ENCODE peak calls at places on chromosome 6, in nine cellular contexts. H, P, C, I, T, J, F, O and A are unnamed samples.

GRCh38 chr6:142367501-142368018 is 65.8 kb downstream of the ADGRG6 start:
- DNase-seq in O (peak), P (no peak), C (no peak), I (no peak), J (no peak), F (no peak), T (no peak), H (peak), A (no peak)

GRCh38 chr6:37309059-37309458 is 44.7 kb upstream of the RNF8 start:
- DNase-seq in T (no peak), J (no peak), O (no peak), I (no peak), P (no peak), F (no peak), H (no peak), C (no peak), A (peak)

GRCh38 chr6:47456536-47456975 is 21.0 kb upstream of the CD2AP start:
- DNase-seq in I (no peak), P (no peak), C (no peak), T (no peak), J (no peak), H (no peak), F (no peak), O (no peak), A (no peak)

GRCh38 chr6:157096522-157096921 is 226.8 kb downstream of the TMEM242 start:
- DNase-seq in H (no peak), O (no peak), P (no peak), C (no peak), F (no peak), T (no peak), J (peak), I (no peak), A (no peak)

GRCh38 chr6:43502666-43503065 is 7.5 kb downstream of the LRRC73 start:
- DNase-seq in I (no peak), T (no peak), P (no peak), F (no peak), O (no peak), C (no peak), H (no peak), J (no peak), A (no peak)

GRCh38 chr6:130381459-130382380 is 15.9 kb downstream of the TMEM200A start:
- DNase-seq in J (no peak), F (no peak), P (no peak), H (no peak), I (no peak), O (no peak), C (no peak), T (no peak), A (no peak)

GRCh38 chr6:14193524-14193923 is 76.0 kb downstream of the CD83 start:
- DNase-seq in J (no peak), F (no peak), T (no peak), P (no peak), I (no peak), C (no peak), H (no peak), O (no peak), A (no peak)

GRCh38 chr6:40825085-40825484 is 213.9 kb downstream of the UNC5CL start:
- DNase-seq in O (no peak), P (no peak), F (no peak), I (no peak), T (no peak), C (no peak), H (no peak), J (no peak), A (no peak)

GRCh38 chr6:137044366-137045220 is at the start of gene IL20RA:
- DNase-seq in C (peak), T (no peak), J (peak), P (no peak), F (peak), H (no peak), I (peak), O (peak), A (peak)

GRCh38 chr6:132490024-132490423 is 22.9 kb downstream of the STX7 start:
- DNase-seq in H (no peak), C (no peak), F (no peak), T (no peak), I (peak), J (no peak), P (no peak), O (no peak), A (no peak)

GRCh38 chr6:68317366-68317765 is 317.7 kb upstream of the ADGRB3 start:
- DNase-seq in I (no peak), H (no peak), O (no peak), C (no peak), T (no peak), P (no peak), J (no peak), F (no peak), A (no peak)

GRCh38 chr6:157898169-157898568 is 75.1 kb downstream of the SNX9 start:
- DNase-seq in C (no peak), P (no peak), H (no peak), F (no peak), J (no peak), I (no peak), O (no peak), T (no peak), A (peak)

GRCh38 chr6:158232445-158233213 is 64.5 kb downstream of the GTF2H5 start:
- DNase-seq in I (peak), P (peak), F (peak), H (peak), O (peak), T (peak), C (peak), J (peak), A (peak)

GRCh38 chr6:3418521-3419060 is 38.3 kb downstream of the SLC22A23 start:
- DNase-seq in T (no peak), P (peak), J (peak), F (no peak), O (no peak), I (no peak), C (no peak), H (no peak), A (peak)

GRCh38 chr6:71489736-71490135 is 201.1 kb downstream of the OGFRL1 start:
- DNase-seq in T (peak), O (no peak), P (peak), H (peak), F (no peak), C (no peak), I (no peak), J (no peak), A (no peak)

GRCh38 chr6:147204060-147204785 is at the start of gene STXBP5:
- DNase-seq in F (peak), J (peak), H (peak), I (peak), C (peak), O (peak), P (peak), T (no peak), A (peak)

GRCh38 chr6:32084780-32085179 is 24.4 kb downstream of the TNXB start:
- DNase-seq in T (no peak), J (no peak), F (no peak), C (no peak), P (no peak), I (no peak), H (no peak), O (no peak), A (no peak)

GRCh38 chr6:11425431-11425871 is 112.1 kb upstream of the TMEM170B start:
- DNase-seq in I (no peak), F (no peak), T (no peak), H (peak), P (no peak), O (no peak), J (no peak), C (no peak), A (no peak)

GRCh38 chr6:36758516-36759176 is 61.0 kb downstream of the RAB44 start:
- DNase-seq in T (no peak), O (no peak), F (no peak), J (peak), C (no peak), H (no peak), P (no peak), I (peak), A (no peak)

GRCh38 chr6:44985006-44985405 is 343.1 kb upstream of the RUNX2 start:
- DNase-seq in F (no peak), O (no peak), I (no peak), J (no peak), T (no peak), P (no peak), H (no peak), C (no peak), A (no peak)

GRCh38 chr6:142752348-142752747 is 192.6 kb downstream of the HIVEP2 start:
- DNase-seq in J (no peak), F (no peak), P (peak), C (no peak), I (no peak), T (no peak), O (no peak), H (no peak), A (no peak)

GRCh38 chr6:43262780-43263313 is 19.6 kb downstream of the TTBK1 start:
- DNase-seq in I (no peak), F (no peak), P (no peak), J (no peak), C (peak), T (no peak), O (no peak), H (no peak), A (no peak)

GRCh38 chr6:903746-904145 is 210.8 kb upstream of the EXOC2 start:
- DNase-seq in T (no peak), H (no peak), F (no peak), C (no peak), J (no peak), I (no peak), O (no peak), P (peak), A (no peak)

GRCh38 chr6:10140824-10141223 is 274.1 kb downstream of the TFAP2A start:
- DNase-seq in T (no peak), C (no peak), F (no peak), I (no peak), J (no peak), P (no peak), O (no peak), H (no peak), A (no peak)

GRCh38 chr6:111173341-111173740 is 86.0 kb downstream of the SLC16A10 start:
- DNase-seq in F (no peak), C (no peak), I (no peak), H (no peak), O (no peak), J (no peak), P (no peak), T (no peak), A (no peak)

GRCh38 chr6:44646355-44646754 is 258.8 kb downstream of the CDC5L start:
- DNase-seq in I (no peak), F (no peak), P (peak), J (no peak), H (no peak), T (no peak), O (no peak), C (peak), A (no peak)

GRCh38 chr6:22848121-22848520 is 278.8 kb downstream of the HDGFL1 start:
- DNase-seq in O (no peak), F (no peak), P (no peak), H (no peak), T (no peak), J (no peak), C (no peak), I (no peak), A (no peak)

GRCh38 chr6:142009647-142010046 is 123.1 kb upstream of the GJE1 start:
- DNase-seq in C (no peak), T (no peak), I (no peak), F (no peak), P (peak), H (no peak), J (no peak), O (no peak), A (no peak)

GRCh38 chr6:79810153-79810806 is 137.1 kb downstream of the ELOVL4 start:
- DNase-seq in P (no peak), I (no peak), J (no peak), H (no peak), T (no peak), O (no peak), F (no peak), C (no peak), A (no peak)

GRCh38 chr6:150420926-150421325 is 52.1 kb downstream of the IYD start:
- DNase-seq in I (no peak), C (no peak), H (no peak), F (no peak), P (no peak), T (no peak), O (no peak), J (no peak), A (no peak)

GRCh38 chr6:10558575-10558974 is 37.4 kb downstream of the GCNT2 start:
- DNase-seq in P (no peak), H (no peak), J (peak), I (peak), F (no peak), O (peak), T (no peak), C (peak), A (no peak)

GRCh38 chr6:40997256-40997957 is 41.6 kb downstream of the UNC5CL start:
- DNase-seq in C (no peak), P (peak), O (no peak), H (peak), J (peak), F (no peak), I (peak), T (peak), A (no peak)

GRCh38 chr6:47057830-47058540 is 15.9 kb upstream of the ADGRF1 start:
- DNase-seq in H (peak), C (no peak), T (no peak), P (no peak), I (no peak), J (no peak), F (no peak), O (no peak), A (no peak)

GRCh38 chr6:167134448-167135328 is 11.8 kb downstream of the CCR6 start:
- DNase-seq in T (no peak), C (no peak), P (no peak), J (no peak), F (no peak), I (no peak), O (no peak), H (no peak), A (no peak)

GRCh38 chr6:96611342-96611964 is 48.5 kb downstream of the FHL5 start:
- DNase-seq in H (no peak), O (no peak), T (no peak), F (no peak), J (no peak), I (no peak), P (no peak), C (no peak), A (no peak)

GRCh38 chr6:20210158-20210557 is 2.1 kb downstream of the MBOAT1 start:
- DNase-seq in P (no peak), O (no peak), I (no peak), J (no peak), C (no peak), H (no peak), F (no peak), T (no peak), A (no peak)

GRCh38 chr6:118263929-118264486 is 284.1 kb upstream of the PLN start:
- DNase-seq in I (no peak), J (no peak), P (peak), F (no peak), T (no peak), H (peak), O (no peak), C (no peak), A (peak)

GRCh38 chr6:157442296-157442695 is 61.3 kb downstream of the ZDHHC14 start:
- DNase-seq in J (no peak), C (no peak), H (no peak), F (no peak), P (peak), I (no peak), T (no peak), O (no peak), A (no peak)

GRCh38 chr6:165800337-165800736 is 137.3 kb upstream of the PDE10A start:
- DNase-seq in F (no peak), I (no peak), T (no peak), H (no peak), O (no peak), J (no peak), C (no peak), P (no peak), A (no peak)

GRCh38 chr6:41406821-41407787 is 71.7 kb downstream of the NCR2 start:
- DNase-seq in P (no peak), F (no peak), I (no peak), J (no peak), O (peak), H (no peak), C (no peak), T (no peak), A (no peak)

GRCh38 chr6:113697642-113698410 is 159.3 kb upstream of the MARCKS start:
- DNase-seq in O (no peak), H (no peak), I (no peak), T (peak), C (no peak), J (no peak), P (peak), F (no peak), A (no peak)

GRCh38 chr6:113699239-113699638 is 157.9 kb upstream of the MARCKS start:
- DNase-seq in I (no peak), T (no peak), J (no peak), H (no peak), F (no peak), P (no peak), C (no peak), O (no peak), A (no peak)

GRCh38 chr6:113696960-113697359 is 160.2 kb upstream of the MARCKS start:
- DNase-seq in O (no peak), T (no peak), I (no peak), J (no peak), H (no peak), P (peak), F (no peak), C (no peak), A (no peak)

GRCh38 chr6:113707194-113707593 is 150.0 kb upstream of the MARCKS start:
- DNase-seq in F (no peak), J (no peak), T (no peak), P (no peak), I (no peak), C (no peak), O (no peak), H (no peak), A (no peak)

DNA sequence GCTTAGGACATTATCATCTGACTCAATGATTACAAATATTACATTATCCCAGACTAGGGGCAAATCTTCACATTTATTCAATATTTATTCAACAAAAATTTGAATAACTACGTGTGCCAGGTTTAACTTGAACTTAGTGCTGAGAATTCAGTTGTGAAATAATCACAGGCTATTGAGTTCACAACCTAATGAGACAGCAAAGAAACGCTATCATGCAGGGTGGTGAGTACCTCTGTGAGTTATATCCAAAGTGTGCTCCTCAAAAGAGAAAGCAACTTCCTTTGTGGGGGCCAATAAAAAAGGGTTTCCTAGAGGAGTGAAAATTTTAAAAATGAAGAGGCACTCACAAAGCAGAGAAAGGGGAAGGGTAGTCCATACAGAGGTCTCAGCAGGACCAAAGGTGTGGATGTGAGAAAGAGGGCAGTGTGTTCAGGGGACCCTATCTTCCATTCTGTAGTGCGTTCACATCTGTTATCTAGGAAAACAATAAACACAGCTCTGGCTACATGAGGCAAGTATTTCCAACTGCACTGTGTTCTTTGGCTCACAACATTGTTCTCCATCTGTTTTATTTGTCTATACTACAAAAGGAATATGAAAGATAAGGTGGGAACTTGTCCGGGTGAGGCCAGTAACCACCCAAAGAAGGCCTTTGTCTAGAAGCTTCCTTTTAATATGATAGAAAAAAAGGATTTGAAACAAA is 155.4 kb upstream of the MARCKS start:
- DNase-seq in I (no peak), P (no peak), F (no peak), H (no peak), J (no peak), O (no peak), C (no peak), T (no peak), A (no peak)
- TF ChIP-seq POLR2A in I (no peak), P (no peak), F (no peak), H (no peak), J (no peak), O (no peak), C (no peak), T (no peak), A (no peak)

GRCh38 chr6:106142876-106143431 is 56.8 kb downstream of the PRDM1 start:
- DNase-seq in H (no peak), T (no peak), J (no peak), F (no peak), P (no peak), O (no peak), I (no peak), C (no peak), A (no peak)

GRCh38 chr6:106145741-106146227 is 59.6 kb downstream of the PRDM1 start:
- DNase-seq in T (no peak), H (no peak), I (no peak), J (peak), F (no peak), O (no peak), P (peak), C (no peak), A (no peak)

GRCh38 chr6:106146852-106147351 is 60.8 kb downstream of the PRDM1 start:
- DNase-seq in J (no peak), I (no peak), T (no peak), H (no peak), F (no peak), O (no peak), P (peak), C (no peak), A (no peak)

GRCh38 chr6:106143582-106144139 is 57.5 kb downstream of the PRDM1 start:
- DNase-seq in H (no peak), I (no peak), P (no peak), J (no peak), O (no peak), T (no peak), F (no peak), C (no peak), A (no peak)

GRCh38 chr6:106145144-106145543 is 59.0 kb downstream of the PRDM1 start:
- DNase-seq in F (no peak), H (no peak), I (no peak), T (no peak), J (no peak), O (no peak), P (no peak), C (no peak), A (no peak)
- TF ChIP-seq POLR2A in F (no peak), H (no peak), I (no peak), T (no peak), J (no peak), O (no peak), P (no peak), C (no peak), A (no peak)

GRCh38 chr6:33745558-33745957 is 1.1 kb downstream of the IP6K3 start:
- DNase-seq in J (no peak), C (no peak), P (peak), T (no peak), O (no peak), I (peak), H (no peak), F (no peak), A (no peak)
- TF ChIP-seq POLR2A in J (no peak), C (no peak), P (no peak), T (no peak), O (no peak), I (no peak), H (no peak), F (no peak), A (no peak)

GRCh38 chr6:29926795-29927427 is 15.4 kb upstream of the HLA-A start:
- DNase-seq in F (peak), I (peak), C (peak), H (peak), T (no peak), O (peak), P (peak), J (peak), A (peak)
- TF ChIP-seq POLR2A in F (peak), I (peak), C (peak), H (no peak), T (no peak), O (peak), P (no peak), J (no peak), A (peak)

GRCh38 chr6:73792738-73793137 is 96.7 kb downstream of the CD109 start:
- DNase-seq in I (no peak), P (no peak), F (no peak), J (no peak), T (no peak), O (no peak), C (no peak), H (no peak), A (no peak)

DNA sequence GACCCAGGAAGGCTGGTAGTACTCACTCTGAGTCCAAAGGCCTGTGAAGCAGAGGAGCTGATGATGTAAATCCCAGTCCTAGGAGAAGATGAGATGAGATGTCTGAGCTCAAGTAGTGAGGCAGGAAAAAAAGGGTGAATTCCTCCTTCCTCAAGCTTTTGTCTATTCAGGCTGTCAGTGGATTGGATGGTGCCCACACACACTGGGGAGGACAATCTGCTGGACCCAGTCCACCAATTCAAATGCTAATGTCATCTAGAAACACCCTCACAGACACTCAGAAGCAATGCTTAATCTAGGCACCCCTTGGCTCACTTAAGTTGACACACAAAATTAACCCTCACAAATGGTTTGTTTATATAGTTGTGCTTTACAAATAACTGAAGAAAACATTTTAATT is 94.6 kb downstream of the CD109 start:
- DNase-seq in C (no peak), I (no peak), J (no peak), P (no peak), H (no peak), T (no peak), F (no peak), O (no peak), A (no peak)
- TF ChIP-seq POLR2A in C (no peak), I (no peak), J (no peak), P (no peak), H (no peak), T (no peak), F (no peak), O (no peak), A (no peak)